ENCODE peak calls at places on chromosomes 12 and 14, in four cellular contexts. B is K562, W is A549, U is H1. Z is an unnamed sample.
A peak's percentile ranks its signal among the peaks of the same experiment; 100 is the strongest.

GRCh38 chr14:31967669-31967975 is 109.5 kb upstream of the ARHGAP5 start:
- DNase-seq in B (no peak), W (no peak), U (no peak), Z (no peak)

GRCh38 chr14:103811189-103811588 is 36.2 kb downstream of the PPP1R13B start:
- DNase-seq in W (no peak), B (no peak), U (no peak), Z (no peak)

GRCh38 chr14:99718811-99719192 is 34.7 kb downstream of the CYP46A1 start:
- DNase-seq in U (no peak), W (no peak), B (no peak), Z (peak; percentile 47)

GRCh38 chr12:50057896-50058670 is 687 bp downstream of the ASIC1 start:
- DNase-seq in B (peak; percentile 54), W (no peak), U (no peak), Z (no peak)

GRCh38 chr14:71206766-71207371 is 299.6 kb downstream of the PCNX1 start:
- DNase-seq in B (no peak), W (peak; percentile 27), U (no peak), Z (no peak)

GRCh38 chr14:99546230-99546879 is 57.7 kb downstream of the CCDC85C start:
- DNase-seq in B (peak; percentile 31), U (no peak), W (no peak), Z (no peak)

GRCh38 chr14:104303705-104304425 is 165.5 kb downstream of the KIF26A start:
- DNase-seq in B (no peak), U (no peak), W (no peak), Z (no peak)

GRCh38 chr12:84718901-84719300 is 193.7 kb downstream of the SLC6A15 start:
- DNase-seq in B (no peak), W (no peak), U (no peak), Z (no peak)

GRCh38 chr12:22234561-22234960 is 99.9 kb downstream of the ST8SIA1 start:
- DNase-seq in B (no peak), U (no peak), W (no peak), Z (no peak)

GRCh38 chr12:106078358-106079025 is 60.3 kb downstream of the NUAK1 start:
- DNase-seq in W (peak; percentile 59), U (no peak), B (no peak), Z (no peak)

GRCh38 chr12:79275631-79276030 is 411.1 kb downstream of the SYT1 start:
- DNase-seq in B (no peak), W (peak; percentile 11), U (no peak), Z (no peak)

GRCh38 chr12:79638490-79638889 is 52.3 kb downstream of the PAWR start:
- DNase-seq in W (no peak), U (no peak), B (no peak), Z (no peak)

GRCh38 chr14:53044486-53044885 is 93.6 kb upstream of the FERMT2 start:
- DNase-seq in U (no peak), W (no peak), B (no peak), Z (no peak)

GRCh38 chr12:12890815-12891645 is at the start of gene GPRC5A:
- DNase-seq in W (peak; percentile 99), B (peak; percentile 58), U (no peak), Z (peak; percentile 95)
- TF ChIP-seq EP300 in W (peak; percentile 61), B (no peak), U (no peak), Z (no peak)

GRCh38 chr12:130132831-130133635 is 29.2 kb upstream of the FZD10 start:
- DNase-seq in U (no peak), B (no peak), W (no peak), Z (no peak)

GRCh38 chr12:130136536-130136935 is 25.7 kb upstream of the FZD10 start:
- DNase-seq in U (no peak), B (no peak), W (no peak), Z (no peak)

GRCh38 chr12:130134563-130134915 is 27.7 kb upstream of the FZD10 start:
- DNase-seq in B (no peak), U (no peak), W (no peak), Z (no peak)

GRCh38 chr12:130131817-130132216 is 30.4 kb upstream of the FZD10 start:
- DNase-seq in W (no peak), B (no peak), U (no peak), Z (no peak)

DNA sequence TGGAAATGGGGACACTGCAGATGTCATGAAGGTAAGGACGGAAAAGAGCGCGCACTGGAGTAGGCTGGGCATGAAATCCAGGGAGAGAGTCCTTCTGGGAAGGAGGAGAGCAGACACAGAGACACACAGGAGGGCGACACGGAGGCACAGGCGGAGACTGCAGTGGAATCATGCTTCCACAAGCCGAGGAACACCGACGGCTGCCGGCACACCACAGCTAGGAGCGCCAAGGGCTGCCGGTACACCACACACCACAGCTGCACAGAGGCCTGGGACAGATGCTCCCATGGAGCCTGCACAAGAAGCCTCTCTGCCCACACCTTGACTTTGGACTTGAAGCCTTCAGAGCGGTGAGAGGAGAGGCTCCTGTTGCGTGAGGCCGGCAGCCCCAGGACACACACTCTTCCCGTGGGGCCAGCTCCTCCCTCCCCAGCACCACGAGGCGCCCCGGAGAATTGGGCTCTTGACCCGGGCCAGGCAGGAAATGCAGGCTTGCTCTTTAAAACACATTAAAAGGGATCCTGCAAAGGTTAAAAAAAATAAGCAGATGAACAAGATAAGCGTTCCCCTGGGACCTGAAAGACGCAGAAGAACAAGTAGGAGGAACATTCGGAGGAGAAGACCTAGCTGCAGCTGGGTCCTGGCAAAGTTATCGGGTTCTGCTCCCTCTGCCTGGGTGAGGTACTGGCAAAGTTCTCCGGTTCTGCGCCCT is 28.3 kb upstream of the FZD10 start:
- DNase-seq in B (no peak), U (no peak), W (no peak), Z (no peak)
- TF ChIP-seq POLR2A in B (no peak), U (no peak), W (no peak), Z (no peak)

DNA sequence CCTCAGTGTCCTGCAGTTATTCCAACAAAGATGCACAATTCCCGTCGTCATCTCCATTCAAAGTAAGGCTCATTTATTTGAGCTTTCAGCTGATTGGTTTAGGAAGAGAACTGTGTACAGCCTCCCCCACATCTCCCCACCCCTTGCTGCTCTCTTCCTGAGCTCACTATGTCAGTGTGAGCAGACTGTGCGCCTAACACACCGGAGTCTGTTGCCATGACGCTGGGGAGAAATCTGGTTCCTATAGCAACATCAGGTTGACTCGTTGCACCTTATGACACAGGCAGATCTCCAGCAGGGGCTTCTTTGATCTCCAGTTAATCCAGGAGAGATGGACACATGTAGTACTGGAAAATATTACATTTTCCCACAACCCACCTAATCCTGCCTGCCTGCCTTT is 319.4 kb downstream of the CACNA1C start:
- DNase-seq in B (no peak), U (no peak), W (no peak), Z (no peak)
- TF ChIP-seq EP300 in B (no peak), U (no peak), W (no peak), Z (no peak)

GRCh38 chr12:55684761-55685370 is 22.8 kb downstream of the ITGA7 start:
- DNase-seq in W (no peak), U (no peak), B (no peak), Z (no peak)

GRCh38 chr12:55682087-55682796 is 25.5 kb downstream of the ITGA7 start:
- DNase-seq in B (no peak), U (no peak), W (peak; percentile 42), Z (no peak)

GRCh38 chr12:55679691-55680090 is 28.0 kb downstream of the ITGA7 start:
- DNase-seq in U (no peak), W (no peak), B (no peak), Z (no peak)

GRCh38 chr12:55683676-55684075 is 24.0 kb downstream of the ITGA7 start:
- DNase-seq in B (no peak), U (no peak), W (no peak), Z (no peak)

GRCh38 chr12:55681142-55682077 is 26.3 kb downstream of the ITGA7 start:
- DNase-seq in W (peak; percentile 92), U (peak; percentile 61), B (no peak), Z (no peak)
- TF ChIP-seq POLR2A in W (peak; percentile 86), U (peak; percentile 54), B (no peak), Z (no peak)

GRCh38 chr12:24361860-24362581 is 412.6 kb upstream of the SOX5 start:
- DNase-seq in W (no peak), B (no peak), U (no peak), Z (no peak)
- TF ChIP-seq EP300 in W (no peak), B (no peak), U (no peak), Z (no peak)

DNA sequence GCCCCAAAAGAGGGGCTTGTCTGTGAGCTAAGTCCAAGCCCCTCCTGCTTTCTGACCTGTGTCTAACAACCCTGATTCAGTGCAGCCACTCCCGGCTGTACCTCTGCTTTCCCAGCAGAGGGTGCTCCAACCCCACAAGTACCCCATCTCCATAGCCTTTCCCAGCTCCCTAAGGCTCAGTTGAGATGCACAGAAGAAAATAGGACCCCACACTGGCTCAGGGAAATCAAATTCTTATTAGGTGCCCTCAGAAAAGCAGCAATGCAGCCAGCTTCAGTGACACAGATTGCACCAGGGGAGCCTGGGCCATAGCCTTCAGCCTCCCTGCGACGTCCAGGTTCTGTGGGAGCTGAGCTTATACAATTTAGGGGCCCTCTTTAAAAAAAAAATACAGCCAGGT is 49.9 kb downstream of the LRRC74A start:
- DNase-seq in W (peak; percentile 80), U (peak; percentile 23), B (peak; percentile 62), Z (no peak)
- TF ChIP-seq POLR2A in W (no peak), U (no peak), B (no peak), Z (no peak)

DNA sequence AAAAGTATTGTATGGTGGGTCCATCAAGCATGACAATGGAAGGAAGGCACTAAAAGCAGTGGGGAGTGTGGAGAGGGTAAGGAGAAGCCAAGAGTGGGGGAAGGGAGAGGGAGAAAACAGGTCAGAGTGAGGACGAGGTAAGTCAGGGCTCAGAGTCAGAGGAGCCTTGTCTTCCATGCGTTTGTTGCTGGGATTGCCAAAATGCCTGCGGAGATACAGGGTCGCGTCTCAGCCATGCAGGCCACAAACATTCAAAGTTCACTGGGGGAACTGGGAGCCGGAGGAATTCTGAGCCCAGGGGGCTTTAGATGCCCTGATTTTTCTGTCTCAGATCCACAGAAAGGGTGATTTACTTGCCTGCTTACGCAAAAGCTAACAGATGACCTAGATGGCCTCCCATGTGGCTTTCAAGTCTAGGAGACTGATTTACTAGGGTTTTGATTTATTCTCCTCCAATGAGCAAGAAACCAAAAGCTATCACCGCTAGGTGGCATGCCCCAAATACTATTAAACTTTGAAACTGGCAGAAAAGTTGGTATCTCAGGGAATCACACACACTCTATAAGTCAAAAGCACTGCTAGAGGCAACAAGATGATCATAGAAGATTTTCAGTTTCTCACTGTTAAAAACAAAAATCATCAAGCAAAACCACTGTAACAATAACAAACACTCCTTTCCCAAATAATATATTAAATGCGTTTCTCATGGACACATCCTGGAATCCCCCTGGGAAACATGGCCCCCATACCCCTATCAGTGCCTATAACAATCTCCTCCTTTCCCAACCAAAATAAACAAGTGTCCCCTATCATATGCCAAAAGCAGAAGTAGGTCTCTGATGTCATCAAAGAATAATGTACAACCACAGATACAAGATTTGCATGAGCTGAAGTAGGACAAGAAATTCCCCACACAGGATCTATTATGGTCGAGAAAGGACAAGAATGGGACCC is 26.6 kb upstream of the MDM1 start:
- DNase-seq in W (peak; percentile 88), B (peak; percentile 30), U (no peak), Z (no peak)
- TF ChIP-seq EP300 in W (no peak), B (no peak), U (no peak), Z (no peak)

Z was measured in esophagus muscularis mucosa.